ENCODE peak calls at places on chromosomes 6 and 20, in eight cellular contexts. One of them, this sample, is unnamed.

GRCh38 chr20:44098256-44098630 is 88.7 kb downstream of the JPH2 start:
- DNase-seq in PC-3: no peak
- DNase-seq in AG09309: no peak
- DNase-seq in psoas muscle: no peak
- DNase-seq in mucosa of descending colon: no peak
- DNase-seq in choroid plexus epithelial cell: no peak
- DNase-seq in ovary: no peak
- DNase-seq in keratinocyte: no peak
- DNase-seq in this sample: no peak

GRCh38 chr6:79094938-79095337 is 16.9 kb upstream of the PHIP start:
- DNase-seq in psoas muscle: no peak
- DNase-seq in choroid plexus epithelial cell: no peak
- DNase-seq in ovary: no peak
- DNase-seq in mucosa of descending colon: no peak
- DNase-seq in keratinocyte: no peak
- DNase-seq in PC-3: no peak
- DNase-seq in AG09309: no peak
- DNase-seq in this sample: no peak

GRCh38 chr20:11626551-11626950 is 291.1 kb upstream of the BTBD3 start:
- DNase-seq in mucosa of descending colon: no peak
- DNase-seq in psoas muscle: no peak
- DNase-seq in ovary: no peak
- DNase-seq in AG09309: no peak
- DNase-seq in PC-3: no peak
- DNase-seq in choroid plexus epithelial cell: no peak
- DNase-seq in keratinocyte: no peak
- DNase-seq in this sample: no peak

GRCh38 chr6:134920422-134920821 is 29.5 kb downstream of the ALDH8A1 start:
- DNase-seq in keratinocyte: no peak
- DNase-seq in psoas muscle: no peak
- DNase-seq in ovary: no peak
- DNase-seq in choroid plexus epithelial cell: no peak
- DNase-seq in PC-3: no peak
- DNase-seq in AG09309: no peak
- DNase-seq in mucosa of descending colon: no peak
- DNase-seq in this sample: peak

GRCh38 chr6:55445648-55446204 is 118.5 kb downstream of the GFRAL start:
- DNase-seq in AG09309: no peak
- DNase-seq in keratinocyte: no peak
- DNase-seq in choroid plexus epithelial cell: peak
- DNase-seq in mucosa of descending colon: no peak
- DNase-seq in PC-3: peak
- DNase-seq in ovary: no peak
- DNase-seq in psoas muscle: no peak
- DNase-seq in this sample: peak

GRCh38 chr20:58843128-58843556 is 7.6 kb downstream of the GNAS-AS1 start:
- DNase-seq in AG09309: no peak
- DNase-seq in keratinocyte: no peak
- DNase-seq in PC-3: no peak
- DNase-seq in ovary: no peak
- DNase-seq in mucosa of descending colon: no peak
- DNase-seq in psoas muscle: no peak
- DNase-seq in choroid plexus epithelial cell: no peak
- DNase-seq in this sample: no peak

GRCh38 chr20:699811-700338 is 24.3 kb upstream of the SCRT2 start:
- DNase-seq in mucosa of descending colon: no peak
- DNase-seq in choroid plexus epithelial cell: no peak
- DNase-seq in keratinocyte: no peak
- DNase-seq in ovary: no peak
- DNase-seq in PC-3: no peak
- DNase-seq in AG09309: no peak
- DNase-seq in psoas muscle: peak
- DNase-seq in this sample: no peak

GRCh38 chr6:163466839-163467390 is 52.4 kb downstream of the QKI start:
- DNase-seq in keratinocyte: no peak
- DNase-seq in ovary: no peak
- DNase-seq in AG09309: no peak
- DNase-seq in mucosa of descending colon: no peak
- DNase-seq in choroid plexus epithelial cell: no peak
- DNase-seq in psoas muscle: no peak
- DNase-seq in PC-3: no peak
- DNase-seq in this sample: no peak

GRCh38 chr6:2037230-2037926 is 208.0 kb downstream of the GMDS start:
- DNase-seq in choroid plexus epithelial cell: peak
- DNase-seq in keratinocyte: no peak
- DNase-seq in psoas muscle: no peak
- DNase-seq in PC-3: peak
- DNase-seq in ovary: no peak
- DNase-seq in AG09309: no peak
- DNase-seq in mucosa of descending colon: no peak
- DNase-seq in this sample: peak

GRCh38 chr6:124294572-124294971 is 490.9 kb downstream of the NKAIN2 start:
- DNase-seq in keratinocyte: no peak
- DNase-seq in choroid plexus epithelial cell: peak
- DNase-seq in psoas muscle: no peak
- DNase-seq in mucosa of descending colon: no peak
- DNase-seq in AG09309: no peak
- DNase-seq in PC-3: peak
- DNase-seq in ovary: no peak
- DNase-seq in this sample: peak

GRCh38 chr6:291697-292505 is at the start of gene DUSP22:
- DNase-seq in keratinocyte: no peak
- DNase-seq in AG09309: peak
- DNase-seq in mucosa of descending colon: peak
- DNase-seq in choroid plexus epithelial cell: peak
- DNase-seq in PC-3: peak
- DNase-seq in ovary: peak
- DNase-seq in psoas muscle: peak
- DNase-seq in this sample: peak

GRCh38 chr20:2693996-2694471 is 1.5 kb downstream of the EBF4 start:
- DNase-seq in ovary: no peak
- DNase-seq in choroid plexus epithelial cell: no peak
- DNase-seq in AG09309: no peak
- DNase-seq in mucosa of descending colon: no peak
- DNase-seq in psoas muscle: no peak
- DNase-seq in PC-3: no peak
- DNase-seq in keratinocyte: no peak
- DNase-seq in this sample: no peak

GRCh38 chr20:61554617-61555016 is 302.6 kb downstream of the CDH4 start:
- DNase-seq in AG09309: no peak
- DNase-seq in psoas muscle: no peak
- DNase-seq in mucosa of descending colon: no peak
- DNase-seq in keratinocyte: no peak
- DNase-seq in ovary: no peak
- DNase-seq in choroid plexus epithelial cell: no peak
- DNase-seq in PC-3: no peak
- DNase-seq in this sample: no peak

GRCh38 chr6:125918681-125919566 is 37.6 kb upstream of the HINT3 start:
- DNase-seq in AG09309: peak
- DNase-seq in choroid plexus epithelial cell: peak
- DNase-seq in ovary: peak
- DNase-seq in keratinocyte: no peak
- DNase-seq in mucosa of descending colon: no peak
- DNase-seq in psoas muscle: no peak
- DNase-seq in PC-3: peak
- DNase-seq in this sample: peak

GRCh38 chr6:168093634-168094033 is 14.6 kb upstream of the FRMD1 start:
- DNase-seq in mucosa of descending colon: no peak
- DNase-seq in choroid plexus epithelial cell: no peak
- DNase-seq in keratinocyte: no peak
- DNase-seq in psoas muscle: peak
- DNase-seq in ovary: no peak
- DNase-seq in PC-3: no peak
- DNase-seq in AG09309: no peak
- DNase-seq in this sample: no peak

GRCh38 chr6:30326446-30327231 is at the start of gene TRIM39:
- DNase-seq in mucosa of descending colon: peak
- DNase-seq in ovary: peak
- DNase-seq in keratinocyte: peak
- DNase-seq in choroid plexus epithelial cell: peak
- DNase-seq in PC-3: peak
- DNase-seq in AG09309: no peak
- DNase-seq in psoas muscle: peak
- DNase-seq in this sample: peak

GRCh38 chr6:132087391-132087790 is 136.2 kb upstream of the CCN2 start:
- DNase-seq in psoas muscle: no peak
- DNase-seq in choroid plexus epithelial cell: peak
- DNase-seq in AG09309: no peak
- DNase-seq in mucosa of descending colon: no peak
- DNase-seq in PC-3: peak
- DNase-seq in keratinocyte: no peak
- DNase-seq in ovary: no peak
- DNase-seq in this sample: peak

GRCh38 chr20:64232794-64233193 is 22.8 kb upstream of the PCMTD2 start:
- DNase-seq in AG09309: no peak
- DNase-seq in mucosa of descending colon: peak
- DNase-seq in choroid plexus epithelial cell: no peak
- DNase-seq in PC-3: peak
- DNase-seq in keratinocyte: no peak
- DNase-seq in ovary: no peak
- DNase-seq in psoas muscle: no peak
- DNase-seq in this sample: no peak

GRCh38 chr20:17646209-17646717 is 35.8 kb downstream of the RRBP1 start:
- DNase-seq in AG09309: no peak
- DNase-seq in ovary: peak
- DNase-seq in keratinocyte: no peak
- DNase-seq in mucosa of descending colon: peak
- DNase-seq in psoas muscle: no peak
- DNase-seq in PC-3: no peak
- DNase-seq in choroid plexus epithelial cell: no peak
- DNase-seq in this sample: no peak

DNA sequence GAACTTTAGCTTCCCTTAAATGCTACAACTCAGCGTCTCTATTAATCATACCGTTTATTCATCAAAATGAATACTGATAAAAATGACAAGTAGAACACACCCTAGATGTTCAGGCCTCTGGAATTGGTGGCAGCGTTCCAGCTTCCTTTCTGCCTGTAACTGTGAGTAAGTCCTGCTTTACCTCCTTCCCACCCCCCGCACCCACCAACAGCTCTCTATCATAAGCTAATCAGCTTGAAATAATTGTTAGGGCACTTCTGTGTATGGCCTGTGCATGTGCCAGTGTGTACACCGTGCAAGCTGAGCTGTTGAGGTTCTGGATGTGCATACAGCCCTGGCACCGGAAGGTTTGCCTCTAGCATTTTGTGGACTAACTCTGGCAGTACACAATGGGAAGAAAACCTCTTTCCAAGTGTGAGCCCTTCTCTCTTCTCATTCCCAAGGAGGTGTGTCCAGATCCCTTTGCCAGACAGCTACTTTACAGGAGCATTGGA is 1.0 kb upstream of the ADGRG6 start:
- DNase-seq in mucosa of descending colon: peak
- DNase-seq in keratinocyte: peak
- DNase-seq in PC-3: peak
- DNase-seq in ovary: no peak
- DNase-seq in choroid plexus epithelial cell: peak
- DNase-seq in psoas muscle: peak
- DNase-seq in AG09309: no peak
- DNase-seq in this sample: peak
- H3K4me3 ChIP-seq in mucosa of descending colon: no peak
- H3K4me3 ChIP-seq in keratinocyte: peak
- H3K4me3 ChIP-seq in PC-3: peak
- H3K4me3 ChIP-seq in ovary: no peak
- H3K4me3 ChIP-seq in choroid plexus epithelial cell: peak
- H3K4me3 ChIP-seq in psoas muscle: peak
- H3K4me3 ChIP-seq in AG09309: peak
- H3K4me3 ChIP-seq in this sample: peak

GRCh38 chr6:130467146-130467545 is 101.3 kb downstream of the TMEM200A start:
- DNase-seq in psoas muscle: no peak
- DNase-seq in mucosa of descending colon: no peak
- DNase-seq in keratinocyte: no peak
- DNase-seq in AG09309: no peak
- DNase-seq in ovary: no peak
- DNase-seq in PC-3: no peak
- DNase-seq in choroid plexus epithelial cell: no peak
- DNase-seq in this sample: no peak

GRCh38 chr6:130466744-130467052 is 100.9 kb downstream of the TMEM200A start:
- DNase-seq in keratinocyte: no peak
- DNase-seq in ovary: no peak
- DNase-seq in AG09309: no peak
- DNase-seq in choroid plexus epithelial cell: peak
- DNase-seq in psoas muscle: no peak
- DNase-seq in mucosa of descending colon: no peak
- DNase-seq in PC-3: no peak
- DNase-seq in this sample: peak

GRCh38 chr6:130470777-130471176 is 105.0 kb downstream of the TMEM200A start:
- DNase-seq in AG09309: no peak
- DNase-seq in psoas muscle: no peak
- DNase-seq in keratinocyte: no peak
- DNase-seq in mucosa of descending colon: no peak
- DNase-seq in ovary: no peak
- DNase-seq in choroid plexus epithelial cell: no peak
- DNase-seq in PC-3: no peak
- DNase-seq in this sample: no peak

GRCh38 chr6:130466052-130466743 is 100.4 kb downstream of the TMEM200A start:
- DNase-seq in keratinocyte: no peak
- DNase-seq in ovary: no peak
- DNase-seq in psoas muscle: no peak
- DNase-seq in AG09309: no peak
- DNase-seq in PC-3: peak
- DNase-seq in choroid plexus epithelial cell: peak
- DNase-seq in mucosa of descending colon: no peak
- DNase-seq in this sample: peak

GRCh38 chr6:130467595-130467994 is 101.8 kb downstream of the TMEM200A start:
- DNase-seq in mucosa of descending colon: no peak
- DNase-seq in psoas muscle: no peak
- DNase-seq in ovary: no peak
- DNase-seq in PC-3: no peak
- DNase-seq in choroid plexus epithelial cell: no peak
- DNase-seq in AG09309: no peak
- DNase-seq in keratinocyte: no peak
- DNase-seq in this sample: no peak
- H3K4me3 ChIP-seq in mucosa of descending colon: no peak
- H3K4me3 ChIP-seq in psoas muscle: no peak
- H3K4me3 ChIP-seq in ovary: no peak
- H3K4me3 ChIP-seq in PC-3: no peak
- H3K4me3 ChIP-seq in choroid plexus epithelial cell: no peak
- H3K4me3 ChIP-seq in AG09309: no peak
- H3K4me3 ChIP-seq in keratinocyte: no peak
- H3K4me3 ChIP-seq in this sample: no peak

GRCh38 chr20:34109442-34109841 is 2.6 kb downstream of the EIF2S2 start:
- DNase-seq in mucosa of descending colon: no peak
- DNase-seq in keratinocyte: no peak
- DNase-seq in ovary: no peak
- DNase-seq in psoas muscle: no peak
- DNase-seq in choroid plexus epithelial cell: no peak
- DNase-seq in AG09309: no peak
- DNase-seq in PC-3: no peak
- DNase-seq in this sample: no peak
- H3K4me3 ChIP-seq in mucosa of descending colon: no peak
- H3K4me3 ChIP-seq in keratinocyte: no peak
- H3K4me3 ChIP-seq in ovary: no peak
- H3K4me3 ChIP-seq in psoas muscle: peak
- H3K4me3 ChIP-seq in choroid plexus epithelial cell: no peak
- H3K4me3 ChIP-seq in AG09309: no peak
- H3K4me3 ChIP-seq in PC-3: peak
- H3K4me3 ChIP-seq in this sample: no peak

DNA sequence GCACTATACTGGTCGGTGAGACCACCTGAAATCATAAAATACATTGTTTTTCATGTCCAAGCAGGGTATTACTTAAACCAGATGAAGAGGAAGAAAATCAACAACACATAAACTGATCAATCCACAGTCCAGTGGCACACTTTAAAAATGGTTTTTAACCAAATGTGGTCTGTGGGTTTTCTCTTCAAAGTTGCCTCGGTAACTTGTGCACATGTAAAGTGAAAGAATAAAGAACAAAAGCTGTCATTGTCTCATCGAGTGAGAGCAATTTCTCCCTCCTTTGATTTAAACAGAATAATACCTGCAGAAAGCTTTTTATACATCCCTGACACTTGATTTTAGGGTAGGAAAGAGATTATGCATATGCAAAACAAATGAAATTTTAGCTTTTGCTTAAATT is 3.7 kb downstream of the FLRT3 start:
- DNase-seq in psoas muscle: no peak
- DNase-seq in mucosa of descending colon: no peak
- DNase-seq in ovary: no peak
- DNase-seq in AG09309: no peak
- DNase-seq in choroid plexus epithelial cell: no peak
- DNase-seq in PC-3: no peak
- DNase-seq in keratinocyte: no peak
- DNase-seq in this sample: no peak
- H3K4me3 ChIP-seq in psoas muscle: peak
- H3K4me3 ChIP-seq in mucosa of descending colon: no peak
- H3K4me3 ChIP-seq in ovary: no peak
- H3K4me3 ChIP-seq in AG09309: no peak
- H3K4me3 ChIP-seq in choroid plexus epithelial cell: peak
- H3K4me3 ChIP-seq in PC-3: no peak
- H3K4me3 ChIP-seq in keratinocyte: peak
- H3K4me3 ChIP-seq in this sample: peak